ENCODE peak calls at places on chromosomes 5 and 9, in five cellular contexts. T, P, A, M and I are unnamed samples. For H3K36me3, the result is how much of the 10 kb centered on the place peaks cover.

GRCh38 chr9:114899461-114899860 is 30.9 kb downstream of the TNFSF8 start:
- DNase-seq in T (no peak), P (no peak), A (no peak), M (no peak), I (no peak)

GRCh38 chr9:69149321-69149807 is 24.7 kb upstream of the TJP2 start:
- DNase-seq in T (peak), P (no peak), A (no peak), M (no peak), I (no peak)

GRCh38 chr9:92406506-92406905 is 2.1 kb upstream of the OGN start:
- DNase-seq in T (peak), P (no peak), A (no peak), M (no peak), I (no peak)

GRCh38 chr5:143720689-143721088 is 91.3 kb upstream of the HMHB1 start:
- DNase-seq in T (no peak), P (no peak), A (no peak), M (no peak), I (no peak)

GRCh38 chr9:114202849-114203248 is 47.5 kb downstream of the COL27A1 start:
- DNase-seq in T (no peak), P (no peak), A (no peak), M (no peak), I (no peak)

GRCh38 chr9:79277916-79278447 is 293.8 kb upstream of the TLE4 start:
- DNase-seq in T (no peak), P (no peak), A (no peak), M (no peak), I (no peak)

GRCh38 chr5:71883745-71884103 is 164.6 kb downstream of the CARTPT start:
- DNase-seq in T (peak), P (no peak), A (no peak), M (no peak), I (no peak)

GRCh38 chr5:79495311-79495710 is 18.6 kb downstream of the HOMER1 start:
- DNase-seq in T (no peak), P (no peak), A (no peak), M (no peak), I (no peak)

GRCh38 chr5:131209506-131210191 is 38.9 kb downstream of the LYRM7 start:
- DNase-seq in T (no peak), P (no peak), A (no peak), M (no peak), I (peak)

GRCh38 chr5:142521706-142522105 is 164.2 kb downstream of the FGF1 start:
- DNase-seq in T (no peak), P (no peak), A (no peak), M (no peak), I (no peak)

GRCh38 chr5:135400866-135401265 is 1.8 kb upstream of the MACROH2A1 start:
- DNase-seq in T (no peak), P (no peak), A (no peak), M (no peak), I (no peak)

GRCh38 chr5:74042559-74043357 is 416.8 kb downstream of the ARHGEF28 start:
- DNase-seq in T (no peak), P (no peak), A (no peak), M (no peak), I (no peak)

GRCh38 chr9:93027750-93028149 is 30.8 kb upstream of the SUSD3 start:
- DNase-seq in T (no peak), P (no peak), A (no peak), M (no peak), I (peak)

GRCh38 chr5:104913840-104914239 is 1351.3 kb upstream of the NUDT12 start:
- DNase-seq in T (no peak), P (no peak), A (no peak), M (peak), I (no peak)

GRCh38 chr5:53642006-53642405 is 81.6 kb downstream of the NDUFS4 start:
- DNase-seq in T (no peak), P (no peak), A (no peak), M (no peak), I (no peak)

GRCh38 chr5:139105621-139106071 is 92.5 kb downstream of the SIL1 start:
- DNase-seq in T (no peak), P (no peak), A (peak), M (peak), I (no peak)

DNA sequence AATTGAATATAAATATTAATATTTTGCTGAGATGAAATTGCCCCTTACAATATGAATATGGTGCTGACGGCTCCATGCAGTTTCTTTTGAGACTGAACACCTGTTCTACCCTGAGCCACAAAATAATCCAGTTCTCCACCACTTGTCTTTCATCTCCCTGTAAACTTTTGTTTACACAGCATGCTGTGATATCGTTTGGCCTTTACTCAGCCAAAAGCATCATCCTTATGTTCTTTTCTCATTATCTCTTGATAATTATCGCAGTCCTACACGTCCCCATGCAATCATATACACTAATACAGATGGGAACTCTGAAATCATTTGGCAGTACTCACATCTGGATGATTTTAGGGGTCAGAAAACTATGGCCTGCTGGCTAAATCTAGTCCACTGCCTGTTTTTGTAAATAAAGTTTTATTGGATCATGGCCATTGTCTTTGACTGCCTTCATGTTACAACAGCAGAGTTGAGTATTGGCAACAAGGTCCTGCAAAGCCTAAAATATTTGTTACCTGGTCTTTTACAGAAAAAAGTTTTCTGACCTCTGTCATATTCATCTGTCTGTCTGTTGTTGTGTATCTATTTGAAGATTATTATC is 53.3 kb downstream of the AOPEP start:
- DNase-seq in T (no peak), P (no peak), A (no peak), M (no peak), I (no peak)
- H3K27ac ChIP-seq in T (peak), P (no peak), A (no peak), M (peak), I (no peak)

GRCh38 chr5:134127988-134128647 is 13.6 kb downstream of the TCF7 start:
- DNase-seq in T (no peak), P (no peak), A (no peak), M (no peak), I (peak)

GRCh38 chr5:134125195-134126015 is 10.9 kb downstream of the TCF7 start:
- DNase-seq in T (peak), P (no peak), A (peak), M (peak), I (no peak)

GRCh38 chr5:134128648-134128995 is 14.1 kb downstream of the TCF7 start:
- DNase-seq in T (no peak), P (no peak), A (no peak), M (no peak), I (peak)

GRCh38 chr5:134129411-134130238 is 15.1 kb downstream of the TCF7 start:
- DNase-seq in T (no peak), P (no peak), A (no peak), M (peak), I (no peak)

DNA sequence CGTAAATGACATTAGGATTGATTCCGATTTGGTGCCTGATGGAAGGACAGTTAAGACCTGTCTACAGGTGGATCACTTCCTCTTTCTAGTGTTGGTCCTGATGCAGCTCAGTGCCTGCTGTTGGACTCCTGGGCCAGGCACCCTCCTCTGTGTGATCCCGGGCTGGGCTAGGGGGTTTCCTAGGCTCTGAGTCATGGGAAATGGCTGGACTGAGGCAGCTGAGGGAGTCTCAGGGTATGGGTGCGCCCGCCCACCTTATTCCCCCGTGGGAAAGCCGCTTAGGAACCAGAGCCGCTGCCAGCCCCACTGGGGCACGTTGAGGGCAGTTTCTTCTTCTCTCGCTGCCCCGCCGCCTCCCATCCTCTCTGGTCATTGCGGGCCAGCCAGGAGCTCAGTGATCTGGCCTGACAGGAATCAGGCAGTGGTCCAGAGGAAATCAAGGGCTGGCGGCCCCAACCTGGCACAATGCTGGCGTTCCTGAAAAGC is 12.9 kb downstream of the TCF7 start:
- DNase-seq in T (peak), P (no peak), A (no peak), M (no peak), I (peak)
- H3K36me3 ChIP-seq in T (under half), P (under half), A (under half), M (under half), I (under half)

GRCh38 chr5:113242481-113243348 is 192.1 kb downstream of the TSSK1B start:
- DNase-seq in T (no peak), P (no peak), A (no peak), M (no peak), I (no peak)
- TF ChIP-seq CTCF in T (no peak), P (no peak), A (no peak), M (no peak), I (no peak)

DNA sequence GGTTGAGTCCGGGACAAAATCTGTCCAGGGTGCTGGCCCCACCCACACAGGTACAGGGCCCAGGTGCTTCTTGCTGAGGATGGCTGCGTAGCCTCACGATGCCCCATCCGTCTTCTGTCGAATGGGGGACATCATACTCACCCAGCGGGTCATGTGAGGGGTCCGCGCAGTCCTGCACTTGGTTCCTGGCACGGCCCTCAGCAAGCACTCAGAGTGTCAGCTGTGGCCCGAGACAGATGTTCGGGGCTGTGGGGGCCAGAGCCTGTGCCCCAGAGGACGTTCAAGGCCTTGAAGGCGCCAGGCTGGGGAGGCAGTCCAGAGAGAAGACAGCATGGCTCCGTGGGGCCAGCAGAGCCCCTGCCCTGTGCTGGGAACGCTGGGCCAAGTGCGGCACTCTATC is 27.8 kb downstream of the NR5A1 start:
- DNase-seq in T (no peak), P (no peak), A (no peak), M (no peak), I (no peak)
- H3K27ac ChIP-seq in T (no peak), P (no peak), A (no peak), M (no peak), I (no peak)

DNA sequence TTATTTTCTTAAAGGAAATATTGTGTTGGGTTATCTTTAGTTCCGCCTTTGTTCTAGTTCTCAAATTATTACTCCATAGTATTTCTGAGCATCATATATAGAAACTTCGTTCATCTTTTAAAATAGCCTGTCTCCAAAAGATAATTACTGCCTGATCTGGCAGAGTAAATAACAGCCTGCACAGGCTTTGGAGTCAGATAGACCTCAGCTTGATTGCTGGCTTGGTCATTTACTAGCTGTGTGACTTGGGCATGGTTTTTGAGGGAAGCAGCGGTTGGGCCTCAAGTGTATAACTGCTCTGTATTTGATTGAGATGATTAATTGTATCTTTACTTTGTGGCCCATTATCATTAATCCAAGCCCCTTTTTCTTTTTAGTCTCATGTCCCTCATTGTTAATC is 50.1 kb downstream of the FBXO38 start:
- DNase-seq in T (no peak), P (no peak), A (no peak), M (no peak), I (no peak)
- H3K36me3 ChIP-seq in T (half or more), P (under half), A (under half), M (half or more), I (half or more)

DNA sequence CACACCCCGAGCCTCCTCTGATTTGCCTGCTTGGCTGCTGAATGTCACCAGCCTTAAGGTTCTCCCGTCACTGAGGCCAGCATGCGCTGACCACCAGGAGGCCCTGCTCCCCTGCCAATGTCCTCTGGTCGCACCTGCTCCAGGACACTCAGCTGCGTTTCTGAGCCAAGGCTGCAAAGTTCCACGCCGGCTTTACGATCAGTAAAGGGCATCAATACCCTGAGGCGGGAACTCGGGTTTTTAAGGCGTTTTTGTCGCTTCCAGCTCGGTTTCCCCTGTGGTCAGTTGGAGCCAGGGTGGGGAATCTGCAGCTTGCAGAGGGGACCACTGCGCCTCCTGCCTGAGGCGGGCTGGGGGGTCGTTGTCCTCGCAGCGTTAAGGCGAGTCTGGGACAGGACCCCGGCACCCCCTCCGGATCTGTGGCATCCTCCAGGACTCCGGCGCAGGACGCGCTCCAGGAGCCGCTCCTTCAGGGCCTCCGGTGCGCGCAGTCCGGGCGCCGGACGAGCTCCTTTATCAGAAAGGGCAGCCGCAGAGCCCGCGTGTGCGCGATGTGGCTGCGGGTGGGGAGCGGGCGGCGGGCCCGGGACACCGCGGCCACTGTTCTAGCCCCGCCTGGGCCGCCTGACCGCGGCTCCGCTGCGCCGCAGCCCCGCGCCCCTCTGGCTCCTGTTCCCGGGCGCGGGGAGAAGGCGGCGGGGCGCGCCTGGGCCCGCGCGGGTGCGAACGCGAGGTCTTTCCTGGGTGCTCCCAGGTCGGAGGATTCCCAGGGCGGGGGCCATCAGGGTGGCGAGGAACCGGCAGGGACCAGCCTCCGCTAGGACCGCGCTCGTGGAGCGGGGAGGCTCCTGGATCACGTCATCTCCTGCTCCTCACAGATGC is 24.2 kb upstream of the FLT4 start:
- DNase-seq in T (no peak), P (no peak), A (no peak), M (peak), I (no peak)
- TF ChIP-seq CTCF in T (no peak), P (no peak), A (no peak), M (no peak), I (no peak)

DNA sequence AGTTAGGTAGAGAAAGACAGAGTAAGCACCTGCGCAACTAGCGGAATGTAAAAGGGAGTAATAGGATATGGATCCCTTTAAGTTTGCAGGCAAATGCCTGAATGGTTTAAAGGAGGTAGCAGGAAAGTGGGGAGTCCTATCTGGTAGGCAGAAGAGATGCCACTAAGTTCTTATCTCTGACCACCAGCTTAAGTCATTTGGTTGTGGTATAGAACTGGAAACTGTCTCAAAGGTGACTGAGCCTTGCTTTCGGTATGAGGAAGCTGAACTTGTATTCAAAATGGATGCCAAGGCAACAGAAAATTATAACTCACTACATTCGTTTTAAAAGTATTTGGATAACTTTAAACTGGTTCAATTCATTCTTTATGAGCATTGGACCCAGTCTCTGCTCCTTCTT is 475.6 kb downstream of the DMRTA1 start:
- DNase-seq in T (no peak), P (no peak), A (no peak), M (no peak), I (no peak)
- H3K27ac ChIP-seq in T (no peak), P (no peak), A (no peak), M (no peak), I (no peak)

GRCh38 chr5:83516361-83516760 is 44.8 kb downstream of the VCAN start:
- DNase-seq in T (no peak), P (no peak), A (no peak), M (no peak), I (no peak)
- H3K36me3 ChIP-seq in T (half or more), P (under half), A (under half), M (half or more), I (under half)

GRCh38 chr9:90053027-90053426 is 448.2 kb downstream of the GADD45G start:
- DNase-seq in T (no peak), P (no peak), A (no peak), M (no peak), I (no peak)
- TF ChIP-seq CTCF in T (no peak), P (no peak), A (no peak), M (peak), I (no peak)

DNA sequence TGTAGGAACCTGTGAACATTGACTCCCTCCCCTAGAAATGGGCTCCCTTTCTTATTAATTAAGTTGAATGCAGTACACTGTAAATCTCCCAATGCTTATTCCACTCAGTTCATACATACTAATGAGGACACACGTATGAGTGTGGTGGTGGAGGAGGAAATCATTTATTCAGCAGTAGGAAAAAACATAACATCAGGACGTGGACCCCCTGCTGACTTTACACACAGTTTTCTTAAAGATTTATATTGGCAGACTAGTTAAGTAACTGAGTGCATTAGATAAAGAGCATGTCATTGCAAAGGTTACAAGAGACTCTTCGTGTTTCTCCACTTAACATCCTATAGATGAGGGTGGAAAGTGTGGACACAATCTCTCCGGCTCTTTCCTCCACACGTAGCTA is 37.8 kb upstream of the SEMA6A start:
- DNase-seq in T (no peak), P (no peak), A (no peak), M (no peak), I (no peak)
- H3K27ac ChIP-seq in T (no peak), P (no peak), A (no peak), M (no peak), I (no peak)